ENCODE peak calls at places on chromosomes 2 and 18, in four cellular contexts. B is T-helper 9 cell, T is heart left ventricle, J is T-cell. X is an unnamed sample.

GRCh38 chr2:42913280-42913878 is 121.0 kb upstream of the HAAO start:
- DNase-seq in B (no peak), T (no peak), J (no peak), X (no peak)

GRCh38 chr2:12931211-12931844 is 214.6 kb downstream of the TRIB2 start:
- DNase-seq in B (no peak), T (peak), J (no peak), X (peak)

GRCh38 chr2:46988733-46989481 is 73.3 kb upstream of the MCFD2 start:
- DNase-seq in B (no peak), T (no peak), J (no peak), X (peak)

GRCh38 chr2:205284323-205284722 is 398.0 kb upstream of the NRP2 start:
- DNase-seq in B (no peak), T (no peak), J (no peak), X (no peak)

GRCh38 chr2:136191041-136191440 is 73.1 kb upstream of the CXCR4 start:
- DNase-seq in B (no peak), T (no peak), J (no peak), X (no peak)

GRCh38 chr2:242004902-242005230 is 135.3 kb downstream of the RTP5 start:
- DNase-seq in B (no peak), T (no peak), J (no peak), X (no peak)

GRCh38 chr2:206983156-206983875 is 44.0 kb downstream of the CPO start:
- DNase-seq in B (no peak), T (no peak), J (no peak), X (peak)

GRCh38 chr2:207107551-207107950 is 58.2 kb downstream of the KLF7 start:
- DNase-seq in B (no peak), T (no peak), J (no peak), X (peak)

GRCh38 chr18:2908166-2908945 is 61.5 kb downstream of the EMILIN2 start:
- DNase-seq in B (no peak), T (no peak), J (no peak), X (no peak)

GRCh38 chr2:112920923-112921532 is 10.1 kb downstream of the IL37 start:
- DNase-seq in B (no peak), T (no peak), J (peak), X (no peak)

GRCh38 chr2:2524340-2524941 is 193.4 kb upstream of the MYT1L start:
- DNase-seq in B (no peak), T (no peak), J (no peak), X (no peak)

GRCh38 chr2:128362889-128363228 is 44.2 kb upstream of the HS6ST1 start:
- DNase-seq in B (no peak), T (no peak), J (no peak), X (no peak)

GRCh38 chr18:57859314-57859713 is 56.2 kb upstream of the ATP8B1 start:
- DNase-seq in B (no peak), T (no peak), J (no peak), X (no peak)

GRCh38 chr18:5879479-5879882 is 15.8 kb downstream of the TMEM200C start:
- DNase-seq in B (no peak), T (no peak), J (no peak), X (peak)

GRCh38 chr2:31973665-31974064 is 37.1 kb downstream of the MEMO1 start:
- DNase-seq in B (no peak), T (no peak), J (no peak), X (no peak)

GRCh38 chr18:53944721-53945120 is 279.7 kb downstream of the MBD2 start:
- DNase-seq in B (no peak), T (no peak), J (no peak), X (no peak)

GRCh38 chr2:73989972-73990371 is 5.3 kb downstream of the TET3 start:
- DNase-seq in B (no peak), T (no peak), J (no peak), X (no peak)

GRCh38 chr2:65436169-65436824 is 3.9 kb upstream of the SPRED2 start:
- DNase-seq in B (no peak), T (peak), J (peak), X (peak)

GRCh38 chr18:63762518-63762917 is 12.7 kb upstream of the SERPINB7 start:
- DNase-seq in B (no peak), T (no peak), J (no peak), X (no peak)

GRCh38 chr2:144048631-144049060 is 471.3 kb downstream of the ZEB2 start:
- DNase-seq in B (no peak), T (no peak), J (no peak), X (no peak)

GRCh38 chr2:148021059-148021985 is at the start of gene MBD5:
- DNase-seq in B (peak), T (peak), J (peak), X (peak)

GRCh38 chr18:47758000-47758399 is 172.5 kb downstream of the SMAD2 start:
- DNase-seq in B (no peak), T (no peak), J (no peak), X (no peak)

GRCh38 chr2:210315015-210315807 is at the start of gene MYL1:
- DNase-seq in B (no peak), T (no peak), J (no peak), X (no peak)